ENCODE peak calls at places on chromosomes 12 and 14, in ten cellular contexts. S is HFF-Myc, O is aorta, Y is fibroblast of the aortic adventitia, U is heart right ventricle, Q is coronary artery, D is right cardiac atrium, W is dorsolateral prefrontal cortex, L is lower lobe of right lung, F is foreskin fibroblast. T is an unnamed sample.

GRCh38 chr12:25550186-25550585 is 2.9 kb downstream of the LMNTD1 start:
- DNase-seq in L (no peak), Q (no peak), W (no peak), D (no peak), S (peak; percentile 31), F (peak; percentile 47), Y (no peak), U (no peak), O (no peak), T (no peak)

GRCh38 chr14:101151226-101151929 is 247.9 kb upstream of the RTL1 start:
- DNase-seq in S (no peak), Y (peak; percentile 13), L (no peak), O (no peak), Q (no peak), D (no peak), W (no peak), U (no peak), F (no peak), T (no peak)

GRCh38 chr12:43337571-43338497 is 214.2 kb downstream of the ADAMTS20 start:
- DNase-seq in F (no peak), W (no peak), Q (no peak), Y (no peak), L (no peak), S (no peak), O (no peak), U (no peak), D (no peak), T (no peak)

GRCh38 chr12:111826316-111826715 is 15.7 kb upstream of the MAPKAPK5 start:
- DNase-seq in L (no peak), U (no peak), W (no peak), Y (no peak), F (peak; percentile 12), S (no peak), O (no peak), D (no peak), Q (no peak), T (no peak)

GRCh38 chr12:12916135-12916956 is 25.0 kb downstream of the GPRC5A start:
- DNase-seq in Q (peak; percentile 87), F (peak; percentile 76), L (peak; percentile 84), D (peak; percentile 92), U (peak; percentile 87), W (peak; percentile 88), S (peak; percentile 76), Y (peak; percentile 93), O (peak; percentile 89), T (peak; percentile 79)

GRCh38 chr14:61438497-61438859 is 117.1 kb downstream of the PRKCH start:
- DNase-seq in F (no peak), U (no peak), Y (no peak), S (no peak), L (no peak), W (no peak), O (no peak), D (no peak), Q (no peak), T (no peak)

GRCh38 chr12:106602071-106602470 is 19.3 kb downstream of the RFX4 start:
- DNase-seq in W (no peak), Q (no peak), D (no peak), F (no peak), O (no peak), U (no peak), S (no peak), Y (no peak), L (no peak), T (no peak)

GRCh38 chr12:122944588-122944987 is 21.7 kb downstream of the ABCB9 start:
- DNase-seq in S (peak; percentile 43), O (no peak), W (no peak), D (no peak), F (peak; percentile 80), Q (no peak), U (no peak), L (no peak), Y (no peak), T (no peak)

GRCh38 chr12:91994208-91994797 is 151.3 kb downstream of the BTG1 start:
- DNase-seq in D (no peak), U (no peak), Q (no peak), O (no peak), Y (no peak), W (no peak), S (no peak), F (no peak), L (no peak), T (no peak)
- H3K4me3 ChIP-seq in D (no peak overlapping the region), U (no peak overlapping the region), Q (no peak overlapping the region), O (no peak overlapping the region), Y (no peak overlapping the region), W (no peak overlapping the region), S (no peak overlapping the region), F (no peak overlapping the region), L (no peak overlapping the region), T (no peak overlapping the region)

GRCh38 chr12:24496755-24497154 is 452.1 kb downstream of the BCAT1 start:
- DNase-seq in S (no peak), W (no peak), F (peak; percentile 20), Q (no peak), Y (no peak), D (no peak), O (no peak), U (no peak), L (no peak), T (no peak)
- H3K4me3 ChIP-seq in S (no peak overlapping the region), W (no peak overlapping the region), F (no peak overlapping the region), Q (no peak overlapping the region), Y (no peak overlapping the region), D (no peak overlapping the region), O (no peak overlapping the region), U (no peak overlapping the region), L (no peak overlapping the region), T (no peak overlapping the region)

GRCh38 chr14:103872492-103873113 is 25.2 kb upstream of the PPP1R13B start:
- DNase-seq in D (no peak), U (no peak), Q (no peak), Y (no peak), S (no peak), F (no peak), O (no peak), W (no peak), L (no peak), T (no peak)
- H3K4me3 ChIP-seq in D (peak overlapping the region; percentile 4), U (peak overlapping the region; percentile 30), Q (peak overlapping the region; percentile 58), Y (no peak overlapping the region), S (no peak overlapping the region), F (no peak overlapping the region), O (no peak overlapping the region), W (peak overlapping the region; percentile 42), L (peak overlapping the region; percentile 55), T (peak overlapping the region; percentile 34)

GRCh38 chr12:32139064-32139421 is 32.4 kb downstream of the BICD1 start:
- DNase-seq in D (no peak), W (no peak), U (peak; percentile 11), Y (peak; percentile 57), F (peak; percentile 32), L (no peak), O (no peak), Q (no peak), S (no peak), T (no peak)
- H3K4me3 ChIP-seq in D (peak overlapping the region; percentile 21), W (peak overlapping the region; percentile 67), U (peak overlapping the region; percentile 26), Y (peak overlapping the region; percentile 50), F (no peak overlapping the region), L (peak overlapping the region; percentile 43), O (no peak overlapping the region), Q (peak overlapping the region; percentile 56), S (no peak overlapping the region), T (no peak overlapping the region)

GRCh38 chr12:101942206-101942605 is 64.8 kb downstream of the DRAM1 start:
- DNase-seq in F (no peak), Y (no peak), D (no peak), Q (no peak), W (no peak), O (no peak), L (no peak), S (no peak), U (no peak), T (no peak)
- H3K4me3 ChIP-seq in F (no peak overlapping the region), Y (no peak overlapping the region), D (no peak overlapping the region), Q (no peak overlapping the region), W (no peak overlapping the region), O (no peak overlapping the region), L (no peak overlapping the region), S (no peak overlapping the region), U (no peak overlapping the region), T (no peak overlapping the region)

GRCh38 chr12:22624908-22625646 is at the start of gene ETNK1:
- DNase-seq in Y (peak; percentile 89), S (peak; percentile 47), W (peak; percentile 96), D (peak; percentile 98), F (peak; percentile 92), O (peak; percentile 97), Q (peak; percentile 97), L (peak; percentile 97), U (peak; percentile 93), T (peak; percentile 81)

GRCh38 chr12:22627351-22627750 is 2.4 kb downstream of the ETNK1 start:
- DNase-seq in L (no peak), S (no peak), W (no peak), O (no peak), Q (no peak), D (no peak), Y (peak; percentile 11), F (no peak), U (no peak), T (no peak)

GRCh38 chr12:22626429-22626828 is 1.5 kb downstream of the ETNK1 start:
- DNase-seq in U (no peak), W (no peak), F (peak; percentile 33), Q (no peak), S (no peak), Y (peak; percentile 38), L (no peak), D (no peak), O (no peak), T (peak; percentile 17)

GRCh38 chr12:22625671-22626251 is 790 bp downstream of the ETNK1 start:
- DNase-seq in L (peak; percentile 45), U (peak; percentile 22), Y (peak; percentile 36), W (peak; percentile 23), D (peak; percentile 50), F (peak; percentile 14), O (no peak), S (peak; percentile 17), Q (peak; percentile 76), T (peak; percentile 27)

GRCh38 chr12:22628228-22628627 is 3.3 kb downstream of the ETNK1 start:
- DNase-seq in O (no peak), L (no peak), W (no peak), Q (no peak), F (no peak), Y (peak; percentile 6), S (no peak), U (no peak), D (no peak), T (no peak)
- H3K4me3 ChIP-seq in O (no peak overlapping the region), L (peak overlapping the region; percentile 80), W (peak overlapping the region; percentile 84), Q (peak overlapping the region; percentile 96), F (peak overlapping the region; percentile 9), Y (peak overlapping the region; percentile 38), S (peak overlapping the region; percentile 97), U (no peak overlapping the region), D (no peak overlapping the region), T (no peak overlapping the region)